ENCODE peak calls at places on chromosomes 12 and 14, in nine cellular contexts. Y, I, T, H, K, R, M, S and V are unnamed samples.

GRCh38 chr12:19421503-19422282 is 17.6 kb upstream of the AEBP2 start:
- DNase-seq in S (no peak), H (no peak), M (no peak), R (no peak), Y (no peak), I (no peak), K (no peak), T (no peak), V (no peak)

GRCh38 chr12:52581481-52581880 is 7.8 kb upstream of the KRT74 start:
- DNase-seq in Y (peak), R (no peak), I (no peak), T (peak), K (peak), S (peak), H (no peak), M (no peak), V (peak)

GRCh38 chr12:102883204-102883799 is 33.7 kb downstream of the PAH start:
- DNase-seq in I (peak), H (peak), S (peak), R (peak), Y (peak), K (peak), T (peak), M (peak), V (no peak)

GRCh38 chr12:115343008-115343407 is 659.0 kb upstream of the TBX3 start:
- DNase-seq in H (no peak), R (no peak), I (no peak), Y (no peak), T (no peak), M (no peak), S (no peak), K (no peak), V (no peak)

GRCh38 chr12:47991592-47991991 is 12.7 kb downstream of the COL2A1 start:
- DNase-seq in H (no peak), K (no peak), M (no peak), S (no peak), R (peak), Y (no peak), I (peak), T (no peak), V (no peak)

GRCh38 chr12:115337693-115338543 is 653.9 kb upstream of the TBX3 start:
- DNase-seq in I (no peak), H (peak), T (peak), K (peak), S (peak), R (peak), Y (peak), M (no peak), V (no peak)

GRCh38 chr12:67592228-67593011 is 56.1 kb upstream of the DYRK2 start:
- DNase-seq in T (peak), Y (peak), H (no peak), S (peak), I (no peak), M (no peak), K (peak), R (no peak), V (peak)

GRCh38 chr12:121787063-121787774 is 6.3 kb downstream of the RHOF start:
- DNase-seq in K (no peak), T (no peak), M (no peak), R (peak), Y (peak), S (no peak), H (no peak), I (no peak), V (no peak)

GRCh38 chr14:89651805-89652204 is 234.8 kb upstream of the FOXN3 start:
- DNase-seq in S (no peak), R (no peak), T (no peak), M (no peak), I (no peak), Y (no peak), K (no peak), H (no peak), V (no peak)

GRCh38 chr12:66662179-66662578 is 16.7 kb downstream of the GRIP1 start:
- DNase-seq in T (no peak), H (no peak), R (no peak), Y (no peak), M (no peak), I (no peak), S (no peak), K (no peak), V (no peak)

GRCh38 chr12:11732023-11732422 is 82.5 kb downstream of the ETV6 start:
- DNase-seq in Y (no peak), S (no peak), K (no peak), R (no peak), I (no peak), T (no peak), M (no peak), H (no peak), V (no peak)

GRCh38 chr12:22083167-22083566 is 37.1 kb downstream of the CMAS start:
- DNase-seq in H (no peak), M (no peak), R (no peak), Y (peak), T (peak), S (peak), K (peak), I (no peak), V (no peak)

GRCh38 chr12:55940065-55940732 is 9.2 kb downstream of the DGKA start:
- DNase-seq in K (peak), T (peak), I (peak), R (peak), Y (peak), S (peak), H (peak), M (peak), V (no peak)

GRCh38 chr14:87434680-87435079 is 558.3 kb downstream of the GALC start:
- DNase-seq in H (no peak), R (no peak), I (peak), M (no peak), Y (no peak), T (no peak), K (no peak), S (no peak), V (no peak)

GRCh38 chr14:61493996-61494395 is 172.6 kb downstream of the PRKCH start:
- DNase-seq in R (no peak), K (peak), M (no peak), S (no peak), H (no peak), Y (no peak), T (no peak), I (no peak), V (no peak)

GRCh38 chr14:61491224-61491623 is 169.8 kb downstream of the PRKCH start:
- DNase-seq in R (no peak), I (no peak), S (no peak), M (no peak), K (no peak), T (no peak), H (no peak), Y (peak), V (no peak)

GRCh38 chr14:61491876-61492440 is 170.6 kb downstream of the PRKCH start:
- DNase-seq in Y (no peak), S (no peak), K (no peak), R (no peak), T (no peak), I (no peak), H (no peak), M (no peak), V (no peak)

GRCh38 chr14:61493239-61493638 is 171.9 kb downstream of the PRKCH start:
- DNase-seq in Y (peak), S (peak), I (no peak), H (no peak), M (no peak), K (peak), R (no peak), T (peak), V (peak)

DNA sequence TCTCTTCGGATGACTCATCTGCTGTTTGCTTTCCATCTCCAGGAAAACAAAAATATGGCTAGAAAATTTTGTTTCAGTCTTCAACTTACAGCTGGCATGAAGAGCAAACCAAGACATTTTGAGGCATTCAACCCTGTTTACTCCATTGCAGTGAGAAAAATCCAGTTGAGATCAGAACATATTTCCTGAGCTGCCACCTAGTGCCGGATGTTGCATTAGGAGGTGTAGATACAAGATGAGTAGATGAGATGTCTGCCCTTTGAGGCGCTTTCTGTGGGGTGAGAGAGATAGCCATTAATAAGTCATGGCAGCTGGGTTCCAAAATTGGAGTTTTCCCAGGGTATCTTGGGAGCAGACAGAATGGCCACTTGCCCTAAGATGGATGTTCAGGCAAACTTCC is 171.1 kb downstream of the PRKCH start:
- DNase-seq in R (no peak), M (no peak), S (no peak), Y (no peak), K (no peak), I (no peak), H (no peak), T (no peak), V (no peak)
- TF ChIP-seq CTCF in R (no peak), M (no peak), S (no peak), Y (no peak), K (no peak), I (no peak), H (no peak), T (no peak), V (no peak)

DNA sequence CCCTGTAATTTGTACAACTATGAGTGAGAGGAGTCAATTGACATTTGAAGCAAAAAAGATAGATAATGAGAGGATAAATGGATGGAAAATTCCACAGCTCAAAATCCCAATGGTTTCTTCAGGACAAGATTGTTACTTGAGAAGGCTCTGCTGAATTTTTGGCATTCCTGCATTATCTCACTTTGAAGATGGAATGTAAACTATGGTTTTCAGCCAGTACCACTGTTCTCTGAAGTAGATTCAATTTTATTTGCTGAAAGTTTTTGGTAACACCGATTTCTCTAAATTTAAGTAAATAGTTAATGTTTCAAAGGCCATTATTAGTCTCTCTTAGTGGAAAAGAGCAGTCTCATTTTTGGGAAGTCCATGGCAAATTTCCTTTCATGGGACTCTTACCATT is 121.9 kb upstream of the SLC38A2 start:
- DNase-seq in Y (peak), T (peak), H (no peak), K (peak), I (no peak), M (no peak), S (peak), R (no peak), V (peak)
- H3K4me3 ChIP-seq in Y (no peak), T (no peak), H (no peak), K (no peak), I (no peak), M (no peak), S (no peak), R (no peak), V (no peak)

GRCh38 chr12:15575797-15576560 is 213.2 kb downstream of the EPS8 start:
- DNase-seq in M (no peak), T (no peak), I (no peak), K (no peak), Y (no peak), R (no peak), H (no peak), S (no peak), V (no peak)
- TF ChIP-seq CTCF in M (no peak), T (no peak), I (no peak), K (no peak), Y (no peak), R (no peak), H (no peak), S (no peak), V (no peak)

DNA sequence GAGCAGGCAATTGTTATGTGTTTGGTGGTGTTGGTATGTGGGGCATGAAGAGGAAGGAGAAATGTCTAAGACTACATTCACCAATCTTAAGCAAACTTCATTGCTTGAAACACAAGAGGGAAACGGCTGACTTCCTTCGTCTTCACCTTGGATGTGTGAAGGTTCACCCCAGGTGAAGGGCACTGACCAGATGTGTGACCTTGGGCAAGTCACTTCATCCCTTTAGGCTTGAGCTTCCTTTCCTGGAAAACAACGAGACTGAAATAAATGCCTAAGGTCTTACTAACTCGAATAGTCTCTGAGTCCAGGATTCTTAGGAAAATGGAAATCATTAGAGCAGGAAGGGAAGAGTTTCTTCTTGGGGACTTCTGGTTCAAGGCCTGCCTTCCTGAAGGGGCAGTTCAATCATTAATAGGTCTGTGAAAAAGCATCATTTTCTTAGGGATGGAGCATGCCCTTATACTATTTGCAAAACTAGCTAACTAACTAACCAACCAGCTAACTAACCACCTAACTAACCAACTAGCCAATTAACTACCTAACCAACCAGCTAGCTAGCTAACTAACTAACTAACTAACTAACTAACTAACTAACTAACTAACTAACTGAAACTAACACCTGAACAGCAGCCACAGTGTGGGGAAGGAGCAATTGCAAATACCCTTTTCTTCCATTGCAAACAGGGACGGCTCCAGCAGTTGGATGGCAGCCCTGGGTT is 31.5 kb upstream of the EMP1 start:
- DNase-seq in M (no peak), R (no peak), T (no peak), H (no peak), Y (no peak), I (no peak), S (no peak), K (no peak), V (no peak)
- H3K4me3 ChIP-seq in M (no peak), R (no peak), T (no peak), H (no peak), Y (no peak), I (no peak), S (no peak), K (no peak), V (no peak)

GRCh38 chr14:45940318-45940717 is 687.3 kb upstream of the MIS18BP1 start:
- DNase-seq in I (no peak), R (no peak), K (no peak), T (no peak), M (no peak), H (no peak), Y (no peak), S (no peak), V (no peak)
- TF ChIP-seq CTCF in I (no peak), R (no peak), K (no peak), T (no peak), M (no peak), H (no peak), Y (no peak), S (no peak), V (no peak)

DNA sequence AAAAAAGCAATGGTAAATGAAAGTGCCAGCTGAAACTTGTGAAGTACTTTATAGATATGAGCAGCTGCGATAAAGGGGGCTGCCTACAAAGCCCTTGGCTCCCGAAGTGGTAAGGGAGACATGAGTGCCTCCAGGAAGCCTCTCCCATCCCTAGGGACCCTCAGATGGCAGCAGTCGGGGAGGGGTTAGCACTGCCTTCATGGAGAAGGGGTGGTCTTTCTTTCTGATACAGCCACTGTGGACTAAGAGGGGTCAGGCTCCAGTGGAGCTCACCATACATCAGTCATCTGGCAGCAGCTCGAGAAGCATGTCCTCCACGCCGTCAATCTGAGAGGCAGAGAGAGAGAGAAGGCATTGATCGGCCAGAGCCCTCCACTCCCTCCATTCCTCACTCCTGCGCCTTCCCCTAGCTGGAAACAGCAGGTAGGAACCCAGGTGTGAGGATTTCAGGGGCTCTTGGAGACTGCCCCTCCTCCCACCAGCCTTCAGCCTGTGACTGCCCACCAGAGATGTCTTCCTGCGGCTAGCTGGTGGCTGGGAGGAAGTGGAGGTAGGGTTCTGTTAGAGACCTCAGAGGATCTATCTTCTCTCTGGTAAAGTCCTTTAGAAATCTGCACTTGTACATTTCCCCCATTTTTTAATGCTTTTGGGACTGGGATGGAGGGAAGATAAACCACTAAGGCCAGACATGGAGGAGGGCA is 2.3 kb downstream of the TCL1A start:
- DNase-seq in R (no peak), T (no peak), Y (no peak), S (no peak), I (no peak), H (no peak), M (no peak), K (no peak), V (no peak)
- H3K4me3 ChIP-seq in R (no peak), T (no peak), Y (no peak), S (no peak), I (no peak), H (no peak), M (no peak), K (no peak), V (no peak)

GRCh38 chr14:90726656-90727055 is 89.6 kb downstream of the TTC7B start:
- DNase-seq in S (peak), I (peak), T (peak), H (no peak), R (peak), K (peak), Y (peak), M (no peak), V (peak)
- TF ChIP-seq CTCF in S (peak), I (peak), T (no peak), H (no peak), R (peak), K (peak), Y (no peak), M (peak), V (peak)